ENCODE peak calls at places on chromosomes 1 and 21, in nine cellular contexts. K is stimulated activated CD4-positive, alpha-beta T cell treated with anti-CD3 and anti-CD28 coated beads, Interleukin-15, amount 100 ng/mL, for 1 hour; N is T47D; L is stimulated activated CD8-positive, alpha-beta memory T cell treated with anti-CD3 and anti-CD28 coated beads, Interleukin-4, amount 100 ng/mL, for 4 hours; W is activated CD4-positive, alpha-beta T cell treated with anti-CD3 and anti-CD28 coated beads, Interleukin-2, amount 10 ng/mL, durations not matched to agents 7 days and 5 days; H is anterior cingulate cortex; R is NCI-H1436; T is ACHN; S is GM13976. G is an unnamed sample.

GRCh38 chr1:66542811-66543767 is 9.1 kb downstream of the SGIP1 start:
- DNase-seq in R (peak; percentile 98), T (no peak), K (no peak), L (no peak), H (peak; percentile 66), W (no peak), N (peak; percentile 52), S (no peak), G (peak; percentile 82)

GRCh38 chr1:234699795-234700665 is 90.1 kb upstream of the IRF2BP2 start:
- DNase-seq in H (no peak), S (peak; percentile 75), L (no peak), K (no peak), R (peak; percentile 84), W (no peak), T (no peak), N (peak; percentile 45), G (peak; percentile 88)

GRCh38 chr21:44353200-44353970 is at the start of gene TRPM2:
- DNase-seq in H (no peak), K (no peak), R (no peak), W (peak; percentile 57), S (peak; percentile 75), N (no peak), L (no peak), T (no peak), G (peak; percentile 30)

GRCh38 chr1:232837085-232837484 is 31.9 kb downstream of the MAP10 start:
- DNase-seq in W (no peak), T (no peak), R (no peak), K (no peak), S (no peak), H (no peak), N (no peak), L (no peak), G (peak; percentile 49)

GRCh38 chr1:107232421-107232820 is 91.6 kb downstream of the NTNG1 start:
- DNase-seq in W (no peak), T (no peak), R (no peak), N (no peak), K (no peak), H (no peak), L (no peak), S (no peak), G (no peak)

GRCh38 chr1:240193699-240194098 is 102.0 kb downstream of the FMN2 start:
- DNase-seq in H (no peak), L (no peak), S (no peak), N (no peak), K (no peak), T (no peak), R (no peak), W (no peak), G (peak; percentile 25)

GRCh38 chr1:162218975-162219374 is 149.5 kb downstream of the NOS1AP start:
- DNase-seq in L (no peak), N (no peak), R (no peak), W (no peak), T (no peak), K (no peak), S (no peak), H (no peak), G (no peak)

GRCh38 chr1:145995148-145995851 is 1.1 kb downstream of the TXNIP start:
- DNase-seq in R (no peak), S (no peak), N (no peak), K (no peak), T (no peak), H (no peak), W (no peak), L (no peak), G (no peak)

GRCh38 chr21:29092102-29092959 is 18.9 kb upstream of the CCT8 start:
- DNase-seq in T (no peak), W (no peak), K (no peak), R (no peak), L (no peak), N (no peak), H (no peak), S (no peak), G (peak; percentile 82)

GRCh38 chr1:24189528-24189927 is 2.4 kb upstream of the IFNLR1 start:
- DNase-seq in N (no peak), H (no peak), T (no peak), R (no peak), L (no peak), K (no peak), W (peak; percentile 15), S (peak; percentile 48), G (no peak)

GRCh38 chr1:169595764-169596711 is 9.8 kb upstream of the F5 start:
- DNase-seq in N (peak; percentile 76), S (no peak), R (no peak), K (no peak), H (no peak), W (peak; percentile 48), T (peak; percentile 42), L (no peak), G (peak; percentile 29)

GRCh38 chr21:39776589-39776988 is 31.6 kb downstream of the IGSF5 start:
- DNase-seq in H (no peak), K (no peak), T (no peak), S (no peak), N (no peak), L (no peak), W (no peak), R (no peak), G (no peak)

GRCh38 chr21:33162436-33162921 is 67.3 kb upstream of the IFNAR2 start:
- DNase-seq in K (no peak), S (no peak), N (no peak), L (no peak), W (no peak), R (no peak), H (no peak), T (no peak), G (no peak)

GRCh38 chr1:94257451-94257850 is 20.1 kb upstream of the ARHGAP29 start:
- DNase-seq in T (no peak), S (no peak), W (no peak), H (no peak), L (no peak), R (no peak), K (no peak), N (no peak), G (no peak)

GRCh38 chr1:91925644-91926330 is 23.4 kb upstream of the BRDT start:
- DNase-seq in R (no peak), L (no peak), W (no peak), T (no peak), S (no peak), H (no peak), N (no peak), K (no peak), G (no peak)

GRCh38 chr1:85088408-85088784 is 40.1 kb upstream of the MCOLN3 start:
- DNase-seq in L (no peak), N (no peak), S (no peak), H (no peak), T (no peak), R (no peak), K (no peak), W (no peak), G (no peak)

GRCh38 chr1:182811975-182812727 is 22.6 kb downstream of the NPL start:
- DNase-seq in H (no peak), K (no peak), T (no peak), L (no peak), S (no peak), N (peak; percentile 53), W (no peak), R (no peak), G (no peak)

GRCh38 chr1:62209931-62210595 is 15.4 kb downstream of the L1TD1 start:
- DNase-seq in W (no peak), T (no peak), S (no peak), R (no peak), L (no peak), H (no peak), N (no peak), K (no peak), G (peak; percentile 55)

GRCh38 chr1:6103111-6103853 is 57.6 kb downstream of the KCNAB2 start:
- DNase-seq in N (no peak), H (no peak), T (no peak), W (no peak), R (no peak), S (no peak), L (no peak), K (no peak), G (no peak)

GRCh38 chr1:46394108-46394871 is at the start of gene FAAH:
- DNase-seq in W (peak; percentile 55), T (no peak), N (peak; percentile 79), H (peak; percentile 79), S (no peak), K (no peak), L (no peak), R (no peak), G (peak; percentile 38)

GRCh38 chr21:42414066-42414465 is 10.4 kb downstream of the UBASH3A start:
- DNase-seq in L (no peak), S (no peak), T (no peak), H (no peak), R (no peak), N (no peak), K (no peak), W (no peak), G (no peak)

GRCh38 chr1:62707746-62708123 is 19.5 kb upstream of the DOCK7 start:
- DNase-seq in N (no peak), K (no peak), H (no peak), T (no peak), W (no peak), L (no peak), R (no peak), S (no peak), G (no peak)

GRCh38 chr1:232950919-232951579 is 638 bp downstream of the NTPCR start:
- DNase-seq in R (no peak), L (no peak), S (peak; percentile 23), W (peak; percentile 34), K (no peak), T (peak; percentile 33), H (no peak), N (peak; percentile 42), G (no peak)

GRCh38 chr21:33394260-33394659 is 9.0 kb upstream of the IFNGR2 start:
- DNase-seq in T (no peak), W (no peak), N (no peak), L (no peak), K (no peak), R (no peak), S (no peak), H (no peak), G (no peak)

GRCh38 chr1:88291902-88292301 is 392.2 kb upstream of the PKN2 start:
- DNase-seq in W (no peak), L (no peak), S (no peak), K (no peak), H (no peak), N (no peak), T (no peak), R (no peak), G (no peak)

GRCh38 chr1:174913225-174913903 is 86.4 kb upstream of the CACYBP start:
- DNase-seq in L (no peak), S (no peak), R (no peak), K (no peak), N (no peak), W (no peak), H (no peak), T (no peak), G (no peak)

GRCh38 chr1:91406773-91407389 is 2.2 kb upstream of the HFM1 start:
- DNase-seq in H (no peak), T (no peak), R (no peak), N (peak; percentile 25), S (no peak), K (no peak), L (no peak), W (no peak), G (peak; percentile 27)

GRCh38 chr1:228821252-228821651 is 86.0 kb downstream of the RHOU start:
- DNase-seq in H (no peak), L (no peak), R (no peak), W (no peak), N (no peak), T (no peak), S (no peak), K (no peak), G (no peak)

GRCh38 chr21:37220433-37220980 is 46.6 kb downstream of the VPS26C start:
- DNase-seq in R (no peak), W (peak; percentile 49), H (no peak), T (peak; percentile 49), L (no peak), K (no peak), S (no peak), N (no peak), G (peak; percentile 60)

GRCh38 chr1:32872189-32872898 is 1.6 kb upstream of the FNDC5 start:
- DNase-seq in W (peak; percentile 73), K (peak; percentile 35), R (peak; percentile 86), H (peak; percentile 28), N (peak; percentile 49), L (peak; percentile 51), T (peak; percentile 44), S (peak; percentile 79), G (peak; percentile 40)

GRCh38 chr1:116508984-116509980 is 61.5 kb downstream of the CD58 start:
- DNase-seq in S (no peak), H (no peak), N (no peak), L (no peak), K (no peak), W (no peak), T (peak; percentile 69), R (no peak), G (peak; percentile 90)

G was measured in fibroblast of mammary gland.